ENCODE peak calls at places on chromosomes 3 and 15, in eight cellular contexts. W is psoas muscle; E is Caco-2; L is GM23248; G is tibial nerve; J is tibial artery; C is CD4-positive, alpha-beta memory T cell; B is cardiac muscle cell. T is an unnamed sample. For H3K36me3 and H3K27me3, the result is how much of the 10 kb centered on the place peaks cover.

GRCh38 chr15:94791008-94791407 is 559.6 kb downstream of the MCTP2 start:
- DNase-seq in J (no peak), W (no peak), C (no peak), G (no peak), E (no peak), B (no peak), L (no peak), T (no peak)

GRCh38 chr15:33293619-33294309 is 17.0 kb upstream of the RYR3 start:
- DNase-seq in C (no peak), G (no peak), L (peak), J (no peak), E (no peak), W (no peak), B (no peak), T (no peak)

GRCh38 chr3:49602049-49602554 is 47.8 kb downstream of the BSN start:
- DNase-seq in B (no peak), W (no peak), G (no peak), E (no peak), C (no peak), J (no peak), L (no peak), T (no peak)

GRCh38 chr15:32982001-32982400 is 212.5 kb downstream of the FMN1 start:
- DNase-seq in E (no peak), L (no peak), B (no peak), W (no peak), G (no peak), C (no peak), J (no peak), T (no peak)

GRCh38 chr3:138066383-138066782 is 49.0 kb downstream of the DZIP1L start:
- DNase-seq in E (no peak), J (no peak), W (no peak), L (no peak), B (no peak), G (no peak), C (no peak), T (no peak)

GRCh38 chr3:177606891-177607290 is 409.6 kb upstream of the TBL1XR1 start:
- DNase-seq in W (no peak), J (no peak), B (no peak), E (peak), C (no peak), G (no peak), L (no peak), T (no peak)

GRCh38 chr15:85545185-85545584 is 164.8 kb downstream of the AKAP13 start:
- DNase-seq in W (no peak), L (peak), E (no peak), J (no peak), C (no peak), B (no peak), G (peak), T (no peak)

GRCh38 chr3:127787071-127787490 is 35.2 kb downstream of the MGLL start:
- DNase-seq in C (no peak), G (no peak), B (no peak), E (no peak), W (peak), L (peak), J (peak), T (no peak)

GRCh38 chr15:101201411-101202174 is 50.3 kb downstream of the CHSY1 start:
- DNase-seq in G (peak), L (peak), J (peak), E (peak), B (peak), W (peak), C (no peak), T (peak)

GRCh38 chr3:88150371-88150770 is 612 bp downstream of the C3orf38 start:
- DNase-seq in E (no peak), B (no peak), L (peak), W (no peak), J (no peak), G (no peak), C (peak), T (no peak)

GRCh38 chr15:51288143-51289065 is 50.0 kb downstream of the CYP19A1 start:
- DNase-seq in C (no peak), L (peak), B (no peak), J (no peak), G (no peak), E (peak), W (no peak), T (no peak)

GRCh38 chr3:98972155-98972554 is 70.7 kb upstream of the DCBLD2 start:
- DNase-seq in C (no peak), J (no peak), B (no peak), G (no peak), W (no peak), L (peak), E (no peak), T (no peak)

GRCh38 chr15:60022379-60022741 is 18.2 kb downstream of the FOXB1 start:
- DNase-seq in L (no peak), E (no peak), J (no peak), C (no peak), B (no peak), W (no peak), G (no peak), T (no peak)

GRCh38 chr3:112403101-112403500 is 70.1 kb downstream of the CD200 start:
- DNase-seq in L (no peak), B (no peak), W (no peak), J (no peak), G (no peak), E (no peak), C (no peak), T (no peak)

GRCh38 chr15:92617197-92618037 is 38.2 kb downstream of the FAM174B start:
- DNase-seq in J (peak), W (peak), E (peak), B (peak), L (peak), G (peak), C (no peak), T (peak)

GRCh38 chr15:70713547-70714414 is 49.6 kb downstream of the UACA start:
- DNase-seq in B (no peak), C (no peak), E (peak), W (no peak), L (peak), J (no peak), G (no peak), T (no peak)

GRCh38 chr3:34669490-34669889 is 871.1 kb downstream of the PDCD6IP start:
- DNase-seq in C (no peak), J (no peak), W (no peak), B (peak), G (no peak), E (no peak), L (no peak), T (no peak)

GRCh38 chr3:53591646-53592045 is 97.2 kb downstream of the CACNA1D start:
- DNase-seq in J (no peak), C (no peak), B (no peak), G (no peak), E (no peak), W (no peak), L (no peak), T (no peak)

GRCh38 chr3:30504939-30505338 is 101.5 kb upstream of the TGFBR2 start:
- DNase-seq in B (no peak), C (no peak), E (no peak), L (no peak), W (no peak), G (no peak), J (no peak), T (no peak)

GRCh38 chr15:101044625-101045235 is 125.6 kb downstream of the LRRK1 start:
- DNase-seq in C (no peak), W (no peak), E (no peak), B (no peak), J (peak), L (no peak), G (no peak), T (peak)

GRCh38 chr3:176561826-176562225 is 635.5 kb downstream of the TBL1XR1 start:
- DNase-seq in J (no peak), W (no peak), L (no peak), B (no peak), C (no peak), E (no peak), G (no peak), T (no peak)

GRCh38 chr3:170709046-170709445 is 123.2 kb upstream of the SLC7A14 start:
- DNase-seq in G (no peak), L (peak), E (no peak), B (no peak), C (no peak), J (no peak), W (peak), T (no peak)

GRCh38 chr3:177358085-177358967 is 161.0 kb upstream of the TBL1XR1 start:
- DNase-seq in L (peak), W (peak), J (peak), E (peak), B (peak), G (peak), C (peak), T (peak)

GRCh38 chr3:11764931-11765363 is 81.7 kb downstream of the TAMM41 start:
- DNase-seq in C (no peak), G (no peak), B (no peak), E (no peak), L (peak), J (no peak), W (no peak), T (no peak)

GRCh38 chr3:100113728-100114412 is 431 bp downstream of the FILIP1L start:
- DNase-seq in C (no peak), W (no peak), L (peak), J (no peak), E (no peak), G (no peak), B (no peak), T (no peak)

GRCh38 chr3:154181127-154181691 is 60.0 kb downstream of the ARHGEF26 start:
- DNase-seq in B (peak), W (no peak), L (no peak), J (no peak), E (peak), C (no peak), G (no peak), T (no peak)

GRCh38 chr3:102190340-102190723 is 244.5 kb upstream of the ZPLD1 start:
- DNase-seq in E (no peak), L (no peak), J (no peak), C (no peak), G (no peak), B (no peak), W (no peak), T (no peak)

GRCh38 chr15:66153549-66154415 is 99.8 kb downstream of the MEGF11 start:
- DNase-seq in L (no peak), C (no peak), W (no peak), E (no peak), J (no peak), G (no peak), B (no peak), T (no peak)

GRCh38 chr3:153513236-153513635 is 351.2 kb downstream of the RAP2B start:
- DNase-seq in B (peak), C (peak), J (no peak), G (no peak), L (peak), W (no peak), E (peak), T (peak)

GRCh38 chr15:77187751-77188464 is 117.0 kb upstream of the TSPAN3 start:
- DNase-seq in C (no peak), G (peak), J (no peak), L (peak), E (no peak), B (no peak), W (no peak), T (no peak)

GRCh38 chr3:16842710-16843270 is 42.0 kb upstream of the PLCL2 start:
- DNase-seq in C (peak), E (no peak), B (no peak), W (no peak), G (no peak), L (no peak), J (no peak), T (no peak)

GRCh38 chr3:196631655-196632032 is 7.8 kb upstream of the NRROS start:
- DNase-seq in W (no peak), E (no peak), J (no peak), G (no peak), C (no peak), B (no peak), L (peak), T (no peak)

GRCh38 chr3:138829886-138830510 is 4.7 kb downstream of the PIK3CB start:
- DNase-seq in G (no peak), E (no peak), L (no peak), J (no peak), C (no peak), W (no peak), B (no peak), T (no peak)

GRCh38 chr15:44591326-44591725 is 54.4 kb downstream of the EIF3J start:
- DNase-seq in W (no peak), L (no peak), G (no peak), B (no peak), J (no peak), C (no peak), E (no peak), T (no peak)

GRCh38 chr15:44584162-44584749 is 47.3 kb downstream of the EIF3J start:
- DNase-seq in G (no peak), B (peak), E (peak), L (peak), W (no peak), J (no peak), C (peak), T (peak)

GRCh38 chr15:44588541-44588940 is 51.6 kb downstream of the EIF3J start:
- DNase-seq in G (no peak), C (no peak), B (no peak), J (no peak), L (no peak), W (no peak), E (no peak), T (no peak)

GRCh38 chr15:44580105-44580504 is 43.2 kb downstream of the EIF3J start:
- DNase-seq in L (no peak), C (no peak), W (no peak), E (no peak), G (no peak), B (no peak), J (no peak), T (no peak)

GRCh38 chr15:44585633-44586032 is 48.7 kb downstream of the EIF3J start:
- DNase-seq in W (no peak), L (no peak), J (no peak), E (no peak), G (no peak), C (no peak), B (no peak), T (no peak)
- H3K36me3 ChIP-seq in W (under half), L (half or more), J (half or more), E (under half), G (half or more), C (under half), B (half or more), T (under half)

DNA sequence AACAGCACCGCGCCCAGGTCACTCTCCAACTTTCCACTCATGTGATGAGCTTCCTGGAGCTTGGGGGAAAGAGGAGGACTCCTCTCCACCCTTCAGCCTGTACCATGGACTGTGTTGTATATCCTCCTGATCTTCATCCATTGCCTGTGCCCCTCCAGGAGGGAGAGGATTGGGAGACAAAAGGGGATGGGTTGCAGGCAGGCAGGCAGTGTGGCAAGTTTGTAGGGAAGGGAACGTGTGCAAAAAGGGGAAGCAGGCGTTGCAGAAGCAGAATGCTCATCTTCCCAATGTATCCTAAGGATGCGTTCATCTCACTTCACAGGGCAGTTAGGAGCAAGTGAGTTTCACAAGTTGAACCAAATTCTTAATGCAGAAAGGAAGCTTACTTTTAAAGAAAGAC is 28.1 kb upstream of the GHSR start:
- DNase-seq in G (no peak), B (no peak), W (no peak), L (peak), C (no peak), E (no peak), J (no peak), T (no peak)
- H3K4me3 ChIP-seq in G (no peak), B (peak), W (peak), L (peak), C (peak), E (no peak), J (peak), T (no peak)

DNA sequence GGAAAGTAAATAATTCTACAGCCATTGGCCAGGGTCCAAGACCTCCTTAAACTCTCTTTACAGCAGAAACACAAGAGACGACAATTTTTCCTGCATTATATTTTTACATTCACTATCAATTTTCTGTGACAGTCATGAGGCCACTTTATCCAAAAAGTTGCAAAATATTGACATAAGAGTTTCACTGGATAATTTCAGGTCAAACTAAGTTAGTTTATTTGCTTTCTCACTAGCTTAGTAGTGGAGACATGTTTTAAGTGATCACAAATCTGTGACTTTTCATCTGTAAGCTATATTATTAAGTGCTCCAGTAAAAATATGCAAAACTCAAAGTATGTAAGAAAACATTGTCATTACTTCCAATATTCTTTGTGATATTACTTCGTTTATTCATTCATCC is 386.0 kb upstream of the DPH6 start:
- DNase-seq in L (no peak), J (no peak), B (no peak), C (no peak), W (no peak), G (no peak), E (no peak), T (no peak)
- H3K27me3 ChIP-seq in L (under half), J (under half), B (under half), C (under half), W (under half), G (under half), E (under half), T (under half)

DNA sequence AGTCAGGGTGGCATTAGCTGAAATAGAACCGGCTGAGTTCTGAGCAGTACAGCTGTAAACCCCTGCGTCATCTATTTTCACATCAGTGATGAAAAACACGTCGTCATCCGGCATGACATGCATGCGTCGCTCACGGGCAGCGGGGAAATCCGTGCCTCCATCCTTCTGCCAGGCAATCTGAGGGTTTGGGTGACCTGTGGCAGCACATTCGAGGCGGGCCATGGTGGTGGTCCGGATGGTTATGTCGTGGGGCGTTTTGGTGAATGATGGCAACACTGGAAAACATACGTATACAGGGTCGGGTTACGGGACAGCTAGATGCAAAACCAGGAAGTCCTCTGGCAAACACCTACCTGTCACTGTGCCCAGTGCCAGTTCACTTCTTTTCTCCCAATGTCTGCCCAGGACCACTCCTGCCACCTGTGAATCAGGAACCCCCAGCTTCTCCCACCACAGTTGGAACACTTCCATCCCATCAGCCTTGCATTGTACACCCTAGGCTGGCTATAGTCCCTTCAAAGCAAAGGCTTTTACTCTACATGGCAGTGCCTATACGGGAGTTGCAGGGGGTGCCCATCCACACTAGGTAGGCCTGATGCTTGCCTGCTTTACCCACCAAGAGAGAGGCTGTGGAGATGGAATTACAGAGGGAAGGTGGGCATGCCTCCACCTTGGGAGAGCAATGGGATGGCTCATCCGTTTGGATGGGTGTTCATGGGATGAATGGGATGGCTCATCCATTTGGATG is 116.7 kb downstream of the LRIG1 start:
- DNase-seq in E (no peak), B (no peak), G (no peak), J (no peak), L (no peak), C (no peak), W (no peak), T (no peak)
- H3K36me3 ChIP-seq in E (under half), B (under half), G (half or more), J (half or more), L (under half), C (half or more), W (under half), T (half or more)

GRCh38 chr3:45665101-45665572 is 24.1 kb upstream of the SACM1L start:
- DNase-seq in W (no peak), B (peak), G (peak), E (peak), C (peak), J (no peak), L (peak), T (peak)
- H3K4me3 ChIP-seq in W (peak), B (no peak), G (peak), E (no peak), C (peak), J (peak), L (peak), T (no peak)

T was measured in H7.